ENCODE peak calls at places on chromosome 12, in five cellular contexts. L is IMR-90, Z is HCT116, A is gastrocnemius medialis, C is Peyer's patch. W is an unnamed sample.
A peak's percentile ranks its signal among the peaks of the same experiment; 100 is the strongest.

GRCh38 chr12:95605087-95605486 is 53.8 kb upstream of the USP44 start:
- DNase-seq in L (peak; percentile 77), Z (no peak), A (no peak), C (no peak), W (no peak)

GRCh38 chr12:122975790-122976647 is 975 bp downstream of the OGFOD2 start:
- DNase-seq in L (no peak), Z (no peak), A (no peak), C (no peak), W (no peak)

GRCh38 chr12:9869307-9870161 is at the start of gene CLEC2B:
- DNase-seq in L (peak; percentile 85), Z (no peak), A (no peak), C (no peak), W (no peak)

GRCh38 chr12:90188857-90189256 is 480.2 kb upstream of the ATP2B1 start:
- DNase-seq in L (no peak), Z (no peak), A (no peak), C (no peak), W (no peak)

GRCh38 chr12:130603566-130603965 is 112.5 kb downstream of the RIMBP2 start:
- DNase-seq in L (no peak), Z (no peak), A (no peak), C (no peak), W (no peak)

GRCh38 chr12:94150483-94151225 is 2.3 kb downstream of the PLXNC1 start:
- DNase-seq in L (no peak), Z (no peak), A (no peak), C (peak; percentile 72), W (peak; percentile 18)

GRCh38 chr12:69024907-69025306 is 91.9 kb upstream of the CPM start:
- DNase-seq in L (peak; percentile 72), Z (no peak), A (no peak), C (no peak), W (no peak)

GRCh38 chr12:47601071-47601470 is 104.8 kb downstream of the RPAP3 start:
- DNase-seq in L (no peak), Z (no peak), A (no peak), C (no peak), W (no peak)

GRCh38 chr12:3980504-3981272 is 107.5 kb upstream of the PARP11 start:
- DNase-seq in L (no peak), Z (no peak), A (no peak), C (no peak), W (no peak)

GRCh38 chr12:9221476-9221875 is 13.3 kb upstream of the PZP start:
- DNase-seq in L (no peak), Z (no peak), A (no peak), C (no peak), W (no peak)

GRCh38 chr12:90102957-90103652 is 394.5 kb upstream of the ATP2B1 start:
- DNase-seq in L (peak; percentile 53), Z (peak; percentile 29), A (no peak), C (peak; percentile 52), W (no peak)

GRCh38 chr12:95633049-95633545 is 81.8 kb upstream of the USP44 start:
- DNase-seq in L (peak; percentile 91), Z (peak; percentile 87), A (peak; percentile 49), C (peak; percentile 82), W (no peak)

GRCh38 chr12:30243426-30243825 is 452.2 kb downstream of the IPO8 start:
- DNase-seq in L (no peak), Z (no peak), A (no peak), C (no peak), W (no peak)

GRCh38 chr12:90947869-90948268 is 7.1 kb downstream of the CCER1 start:
- DNase-seq in L (no peak), Z (no peak), A (no peak), C (no peak), W (peak; percentile 15)

GRCh38 chr12:64595863-64596793 is 14.2 kb upstream of the RASSF3 start:
- DNase-seq in L (no peak), Z (no peak), A (peak; percentile 19), C (no peak), W (no peak)

GRCh38 chr12:6083606-6084005 is 40.9 kb downstream of the VWF start:
- DNase-seq in L (no peak), Z (no peak), A (no peak), C (peak; percentile 8), W (no peak)

GRCh38 chr12:14777271-14777670 is 26.0 kb downstream of the WBP11 start:
- DNase-seq in L (no peak), Z (no peak), A (no peak), C (no peak), W (no peak)

GRCh38 chr12:16606201-16606849 is 363 bp upstream of the LMO3 start:
- DNase-seq in L (peak; percentile 27), Z (no peak), A (no peak), C (no peak), W (peak; percentile 83)

DNA sequence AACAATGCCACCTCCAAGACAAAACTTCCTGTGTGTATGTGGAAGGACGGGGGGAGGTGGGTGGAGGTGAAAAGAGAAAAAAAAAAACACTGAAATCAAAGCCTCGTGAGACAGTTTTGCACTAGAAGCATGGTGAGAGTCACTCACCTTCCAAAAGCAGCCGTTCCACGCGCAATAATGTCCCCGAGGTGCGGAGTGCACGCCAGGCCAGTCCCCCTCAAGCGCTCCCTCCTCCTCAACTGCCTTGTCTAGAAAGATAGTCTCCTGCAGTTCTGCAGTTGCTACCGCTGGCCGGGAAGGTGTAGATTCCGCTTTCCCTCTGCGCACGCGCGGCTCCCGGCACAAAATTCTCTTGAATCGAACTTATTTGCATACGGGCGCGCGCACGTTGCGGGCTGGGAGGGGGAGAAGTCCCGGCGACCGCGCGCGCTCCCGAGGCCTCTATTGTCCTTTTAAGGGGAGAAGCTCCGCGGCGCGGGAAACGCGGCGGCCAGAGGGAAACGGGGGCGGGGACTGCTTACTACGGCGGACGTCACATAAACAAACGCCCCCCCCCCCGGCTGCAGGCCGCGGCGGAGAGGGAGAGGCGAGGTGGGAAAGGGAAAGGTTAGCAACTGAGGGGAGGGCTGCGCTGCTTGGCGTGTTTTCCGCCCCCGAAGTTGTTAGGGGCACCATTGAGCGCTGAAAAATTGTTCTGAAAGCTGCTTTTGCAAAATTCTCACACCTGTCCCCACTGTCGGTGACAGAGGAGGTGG is at the start of gene SINHCAF:
- DNase-seq in L (peak; percentile 96), Z (peak; percentile 96), A (peak; percentile 99), C (peak; percentile 100), W (peak; percentile 100)
- TF ChIP-seq POLR2A in L (peak; percentile 79), Z (peak; percentile 96), A (peak; percentile 89), C (peak; percentile 99), W (peak; percentile 74)

DNA sequence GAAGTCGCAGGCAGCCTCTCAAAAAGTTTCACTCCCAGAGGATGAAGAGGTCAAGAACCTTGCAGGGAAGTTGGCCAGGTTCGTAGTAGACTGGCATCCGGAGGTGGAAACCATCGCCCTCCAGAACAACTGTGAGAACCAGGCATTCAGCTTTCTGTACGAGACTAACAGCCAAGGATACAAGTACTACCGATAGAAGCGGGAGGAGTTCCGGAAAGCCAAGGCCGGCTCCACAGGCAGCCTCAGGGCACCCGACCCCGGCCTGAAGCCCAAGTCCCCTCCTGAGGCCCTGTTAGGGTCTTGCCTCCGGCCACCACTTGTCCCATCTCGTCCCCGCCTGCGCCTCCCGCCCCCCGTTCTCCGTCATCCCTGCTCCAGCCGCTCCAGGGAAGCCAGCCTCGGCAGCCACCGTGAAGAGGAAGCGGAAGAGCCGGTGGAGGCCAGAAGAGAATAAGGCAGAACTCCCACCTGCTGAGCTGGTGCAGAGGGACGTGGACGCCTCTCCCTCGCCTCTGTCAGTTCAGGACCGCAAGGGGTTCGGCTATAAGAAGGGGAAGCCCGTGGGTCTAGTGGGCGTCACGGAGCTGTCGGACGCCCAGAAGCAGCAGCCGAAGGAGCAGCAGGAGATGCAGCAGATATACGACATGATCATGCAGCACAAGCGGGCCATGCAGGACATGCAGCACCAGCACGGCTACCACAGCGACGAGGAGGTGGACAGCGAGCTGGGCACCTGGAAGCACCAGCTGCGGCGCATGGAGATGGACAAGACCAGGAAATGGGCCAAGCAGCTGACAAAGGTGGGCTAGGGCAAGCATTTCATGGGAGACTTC is 366.8 kb upstream of the ATXN7L3B start:
- DNase-seq in L (no peak), Z (no peak), A (no peak), C (no peak), W (no peak)
- TF ChIP-seq POLR2A in L (no peak), Z (no peak), A (no peak), C (no peak), W (no peak)

GRCh38 chr12:49902399-49903350 is 1.0 kb downstream of the FAIM2 start:
- DNase-seq in L (no peak), Z (no peak), A (no peak), C (no peak), W (no peak)

GRCh38 chr12:49904601-49905000 is 901 bp upstream of the FAIM2 start:
- DNase-seq in L (no peak), Z (no peak), A (no peak), C (no peak), W (no peak)

GRCh38 chr12:49903351-49903699 is 375 bp downstream of the FAIM2 start:
- DNase-seq in L (no peak), Z (no peak), A (no peak), C (no peak), W (no peak)

GRCh38 chr12:49901986-49902385 is 1.7 kb downstream of the FAIM2 start:
- DNase-seq in L (no peak), Z (no peak), A (no peak), C (no peak), W (no peak)

GRCh38 chr12:49903700-49904423 is at the start of gene FAIM2:
- DNase-seq in L (peak; percentile 82), Z (no peak), A (peak; percentile 38), C (peak; percentile 56), W (no peak)
- TF ChIP-seq POLR2A in L (no peak), Z (no peak), A (no peak), C (no peak), W (no peak)

GRCh38 chr12:7093486-7093885 is 1.2 kb upstream of the C1R start:
- DNase-seq in L (no peak), Z (no peak), A (no peak), C (no peak), W (no peak)

GRCh38 chr12:7092229-7092985 is at the start of gene C1R:
- DNase-seq in L (peak; percentile 92), Z (no peak), A (peak; percentile 70), C (peak; percentile 88), W (peak; percentile 67)

GRCh38 chr12:7091660-7092228 is 501 bp downstream of the C1R start:
- DNase-seq in L (no peak), Z (no peak), A (peak; percentile 36), C (no peak), W (no peak)

GRCh38 chr12:7092986-7093460 is 778 bp upstream of the C1R start:
- DNase-seq in L (no peak), Z (no peak), A (no peak), C (no peak), W (no peak)

GRCh38 chr12:7093892-7094291 is 1.6 kb upstream of the C1R start:
- DNase-seq in L (no peak), Z (no peak), A (no peak), C (no peak), W (no peak)
- TF ChIP-seq POLR2A in L (no peak), Z (no peak), A (no peak), C (no peak), W (no peak)

GRCh38 chr12:100359822-100360221 is 2.9 kb downstream of the SLC17A8 start:
- DNase-seq in L (peak; percentile 9), Z (no peak), A (no peak), C (no peak), W (no peak)
- TF ChIP-seq POLR2A in L (no peak), Z (no peak), A (no peak), C (no peak), W (no peak)

W was measured in thyroid gland.